ENCODE peak calls at places on chromosomes 3 and 15, in four cellular contexts. E is stomach, Q is left ventricle myocardium inferior, L is GM12878. N is an unnamed sample.

GRCh38 chr3:66480666-66481065 is 20.2 kb downstream of the LRIG1 start:
- DNase-seq in E (no peak), L (peak), Q (no peak), N (peak)

GRCh38 chr3:36697397-36698001 is 66.9 kb downstream of the DCLK3 start:
- DNase-seq in Q (no peak), E (no peak), L (no peak), N (no peak)

GRCh38 chr3:129581623-129582022 is 24.9 kb downstream of the PLXND1 start:
- DNase-seq in Q (no peak), E (no peak), L (no peak), N (no peak)

GRCh38 chr3:95348879-95349278 is 1286.0 kb downstream of the NSUN3 start:
- DNase-seq in Q (no peak), L (no peak), E (no peak), N (no peak)

GRCh38 chr3:11774296-11774877 is 72.3 kb downstream of the TAMM41 start:
- DNase-seq in L (no peak), Q (no peak), E (peak), N (no peak)

GRCh38 chr3:46812237-46812791 is 50.9 kb downstream of the MYL3 start:
- DNase-seq in Q (peak), E (peak), L (no peak), N (peak)

GRCh38 chr3:132315851-132316250 is 1.4 kb upstream of the ACP3 start:
- DNase-seq in L (no peak), E (no peak), Q (no peak), N (no peak)

GRCh38 chr3:187949093-187949820 is 204.0 kb upstream of the BCL6 start:
- DNase-seq in L (no peak), Q (no peak), E (no peak), N (no peak)

GRCh38 chr3:16828815-16829214 is 55.9 kb upstream of the PLCL2 start:
- DNase-seq in E (peak), Q (no peak), L (no peak), N (peak)

GRCh38 chr3:106428565-106428994 is 559.8 kb upstream of the CBLB start:
- DNase-seq in Q (peak), E (no peak), L (no peak), N (no peak)

GRCh38 chr3:184734903-184735630 is 23.2 kb upstream of the MAGEF1 start:
- DNase-seq in E (peak), L (no peak), Q (no peak), N (no peak)

GRCh38 chr3:116939550-116939949 is 230.0 kb downstream of the TUSC7 start:
- DNase-seq in L (no peak), E (no peak), Q (no peak), N (no peak)

GRCh38 chr3:30611613-30612421 is 5.4 kb downstream of the TGFBR2 start:
- DNase-seq in L (no peak), E (no peak), Q (no peak), N (no peak)

GRCh38 chr15:90062023-90062728 is 40.1 kb downstream of the IDH2 start:
- DNase-seq in E (peak), Q (peak), L (no peak), N (peak)

GRCh38 chr3:53324011-53324544 is 23.3 kb downstream of the DCP1A start:
- DNase-seq in E (no peak), L (no peak), Q (peak), N (no peak)

GRCh38 chr3:76500746-76501275 is 539.1 kb upstream of the ROBO2 start:
- DNase-seq in Q (no peak), L (no peak), E (no peak), N (no peak)

GRCh38 chr15:62362608-62363007 is 197.5 kb upstream of the C2CD4B start:
- DNase-seq in L (no peak), Q (no peak), E (no peak), N (no peak)

GRCh38 chr3:58556001-58556400 is 19.0 kb upstream of the ACOX2 start:
- DNase-seq in E (no peak), Q (no peak), L (no peak), N (no peak)

GRCh38 chr3:187430576-187430975 is 62.4 kb downstream of the RTP4 start:
- DNase-seq in L (no peak), E (no peak), Q (no peak), N (peak)

GRCh38 chr3:53457068-53457467 is 37.3 kb upstream of the CACNA1D start:
- DNase-seq in L (no peak), Q (no peak), E (no peak), N (no peak)

GRCh38 chr15:72184165-72184811 is 13.3 kb downstream of the GRAMD2A start:
- DNase-seq in E (peak), Q (peak), L (no peak), N (no peak)

GRCh38 chr3:15206662-15207576 is 873 bp downstream of the CAPN7 start:
- DNase-seq in Q (peak), L (no peak), E (peak), N (peak)

GRCh38 chr3:100368421-100368820 is 32.5 kb downstream of the TOMM70 start:
- DNase-seq in L (no peak), Q (no peak), E (no peak), N (no peak)

GRCh38 chr3:136171097-136171542 is 25.0 kb downstream of the MSL2 start:
- DNase-seq in Q (no peak), E (no peak), L (no peak), N (no peak)

GRCh38 chr3:173395412-173396181 is 1.9 kb upstream of the NLGN1 start:
- DNase-seq in L (no peak), E (peak), Q (peak), N (no peak)

GRCh38 chr15:70748281-70748747 is 15.0 kb downstream of the UACA start:
- DNase-seq in E (peak), Q (peak), L (no peak), N (no peak)

GRCh38 chr3:73592154-73592877 is 32.4 kb downstream of the PDZRN3 start:
- DNase-seq in L (no peak), E (no peak), Q (no peak), N (no peak)

GRCh38 chr3:171811059-171811912 is 1.0 kb upstream of the PLD1 start:
- DNase-seq in L (no peak), Q (no peak), E (no peak), N (no peak)

GRCh38 chr15:64634020-64634419 is 141.4 kb downstream of the RBPMS2 start:
- DNase-seq in L (peak), E (no peak), Q (no peak), N (peak)

GRCh38 chr15:73403171-73403570 is 34.4 kb upstream of the HCN4 start:
- DNase-seq in L (no peak), E (no peak), Q (no peak), N (no peak)

GRCh38 chr3:194255252-194256039 is 95.7 kb downstream of the CPN2 start:
- DNase-seq in Q (peak), L (peak), E (peak), N (peak)

GRCh38 chr3:107753494-107753893 is 230.7 kb downstream of the BBX start:
- DNase-seq in E (peak), L (no peak), Q (no peak), N (peak)

GRCh38 chr3:184099806-184100686 is 3.2 kb downstream of the HTR3E start:
- DNase-seq in L (no peak), E (no peak), Q (no peak), N (no peak)

GRCh38 chr3:143307613-143308183 is 188.1 kb downstream of the CHST2 start:
- DNase-seq in E (peak), Q (no peak), L (peak), N (peak)

GRCh38 chr3:157494581-157495281 is 8.5 kb downstream of the VEPH1 start:
- DNase-seq in E (no peak), Q (no peak), L (no peak), N (no peak)

GRCh38 chr3:36557021-36557707 is 176.9 kb downstream of the STAC start:
- DNase-seq in E (no peak), L (no peak), Q (no peak), N (peak)

GRCh38 chr15:31446546-31446945 is 119.9 kb downstream of the KLF13 start:
- DNase-seq in L (no peak), E (no peak), Q (no peak), N (no peak)

GRCh38 chr3:152589644-152590043 is 245.3 kb upstream of the P2RY1 start:
- DNase-seq in L (no peak), E (no peak), Q (no peak), N (no peak)
- H3K4me3 ChIP-seq in L (no peak), E (no peak), Q (no peak), N (no peak)

GRCh38 chr15:27894645-27895044 is 204.5 kb downstream of the OCA2 start:
- DNase-seq in E (no peak), Q (no peak), L (no peak), N (no peak)

GRCh38 chr15:27899583-27900295 is 199.4 kb downstream of the OCA2 start:
- DNase-seq in E (no peak), Q (no peak), L (no peak), N (no peak)

GRCh38 chr15:27903405-27903804 is 195.7 kb downstream of the OCA2 start:
- DNase-seq in E (no peak), L (no peak), Q (no peak), N (peak)

GRCh38 chr15:27902680-27903385 is 196.3 kb downstream of the OCA2 start:
- DNase-seq in L (no peak), E (no peak), Q (no peak), N (peak)

DNA sequence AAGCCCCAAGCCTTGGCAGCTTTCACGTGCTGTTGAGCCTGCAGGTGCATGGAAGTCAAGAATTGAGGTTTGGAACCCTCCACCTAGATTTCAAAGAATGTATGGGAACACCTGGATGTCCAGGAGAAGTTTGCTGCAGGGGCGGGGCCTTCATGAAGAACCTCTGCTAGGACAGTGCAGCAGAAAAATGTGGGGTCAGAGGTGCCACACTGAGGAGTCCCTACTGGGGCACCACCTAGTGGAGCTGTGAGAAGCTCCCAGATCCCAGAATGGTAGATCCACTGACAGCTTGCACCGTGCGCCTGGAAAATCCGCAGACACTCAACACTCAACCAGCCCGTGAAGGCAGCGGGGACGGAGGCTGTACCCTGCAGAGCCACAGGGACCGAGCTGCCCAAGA is 201.6 kb downstream of the OCA2 start:
- DNase-seq in Q (no peak), E (no peak), L (no peak), N (no peak)
- TF ChIP-seq CTCF in Q (no peak), E (no peak), L (no peak), N (no peak)

DNA sequence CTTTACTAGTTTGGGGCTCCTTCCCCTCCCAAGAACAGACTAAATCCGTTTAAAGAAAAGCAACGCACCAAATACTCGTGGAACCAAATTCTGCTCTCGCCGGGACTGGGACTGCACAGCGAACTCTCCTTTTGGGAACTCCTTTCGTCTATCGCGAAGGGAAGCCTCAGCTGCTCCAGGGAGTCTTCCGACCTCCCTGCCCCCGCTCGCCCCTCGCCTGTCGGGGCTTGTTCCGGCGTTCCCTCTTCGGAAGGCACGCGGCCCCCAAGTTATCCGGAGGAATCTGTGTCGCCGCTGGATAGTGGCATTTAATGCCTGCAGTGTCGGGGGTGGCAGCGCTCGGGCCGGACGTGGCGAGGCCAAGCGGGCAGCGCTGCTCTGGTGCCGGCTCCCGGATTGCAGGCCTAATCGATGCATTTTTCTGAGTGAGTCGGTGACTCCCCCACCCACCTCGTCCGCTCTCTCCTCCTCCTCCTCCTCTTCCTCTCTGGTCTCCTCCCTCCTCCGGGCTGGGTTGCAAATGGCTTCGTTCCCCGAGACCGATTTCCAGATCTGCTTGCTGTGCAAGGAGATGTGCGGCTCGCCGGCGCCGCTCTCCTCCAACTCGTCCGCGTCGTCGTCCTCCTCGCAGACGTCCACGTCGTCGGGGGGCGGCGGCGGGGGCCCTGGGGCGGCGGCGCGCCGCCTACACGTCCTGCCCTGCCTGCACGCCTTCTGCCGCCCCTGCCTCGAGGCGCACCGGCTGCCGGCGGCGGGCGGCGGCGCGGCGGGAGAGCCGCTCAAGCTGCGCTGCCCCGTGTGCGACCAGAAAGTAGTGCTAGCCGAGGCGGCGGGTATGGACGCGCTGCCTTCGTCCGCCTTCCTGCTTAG is at the start of gene TRIM71:
- DNase-seq in E (no peak), L (no peak), Q (no peak), N (no peak)
- H3K4me3 ChIP-seq in E (peak), L (peak), Q (peak), N (peak)

GRCh38 chr15:101019351-101019750 is 100.2 kb downstream of the LRRK1 start:
- DNase-seq in Q (no peak), L (no peak), E (no peak), N (no peak)

GRCh38 chr15:101022306-101022705 is 103.1 kb downstream of the LRRK1 start:
- DNase-seq in L (no peak), E (peak), Q (no peak), N (no peak)

GRCh38 chr15:101020945-101021344 is 101.8 kb downstream of the LRRK1 start:
- DNase-seq in E (peak), L (no peak), Q (no peak), N (no peak)

GRCh38 chr15:101017935-101018849 is 99.0 kb downstream of the LRRK1 start:
- DNase-seq in E (no peak), Q (no peak), L (no peak), N (no peak)

DNA sequence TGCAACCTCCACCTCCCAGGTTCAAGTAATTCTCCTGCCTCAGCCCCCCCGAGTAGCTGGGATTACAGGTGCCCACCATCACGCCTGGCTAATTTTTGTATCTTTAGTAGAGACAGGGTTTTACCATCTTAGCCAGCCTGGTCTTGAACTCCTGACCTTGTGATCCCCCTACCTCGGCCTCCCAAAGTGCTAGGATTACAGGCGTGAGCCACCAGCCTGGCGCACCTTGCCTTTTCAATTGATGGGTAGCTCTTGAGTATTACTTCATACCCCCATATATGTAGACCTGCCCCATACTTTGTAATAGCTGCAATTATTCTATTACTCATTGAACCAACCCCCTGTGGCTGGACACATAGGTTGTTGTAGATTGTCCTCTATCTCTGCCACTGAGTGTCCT is 101.3 kb downstream of the LRRK1 start:
- DNase-seq in Q (no peak), L (no peak), E (peak), N (no peak)
- TF ChIP-seq CTCF in Q (no peak), L (no peak), E (no peak), N (no peak)

GRCh38 chr15:101637549-101638318 is 14.4 kb downstream of the TM2D3 start:
- DNase-seq in L (no peak), E (no peak), Q (no peak), N (no peak)

GRCh38 chr15:101646652-101647051 is 5.5 kb downstream of the TM2D3 start:
- DNase-seq in Q (peak), L (no peak), E (no peak), N (no peak)

GRCh38 chr15:101641134-101641764 is 10.9 kb downstream of the TM2D3 start:
- DNase-seq in Q (peak), L (peak), E (peak), N (peak)

GRCh38 chr15:101641894-101642293 is 10.3 kb downstream of the TM2D3 start:
- DNase-seq in L (peak), E (no peak), Q (no peak), N (peak)

DNA sequence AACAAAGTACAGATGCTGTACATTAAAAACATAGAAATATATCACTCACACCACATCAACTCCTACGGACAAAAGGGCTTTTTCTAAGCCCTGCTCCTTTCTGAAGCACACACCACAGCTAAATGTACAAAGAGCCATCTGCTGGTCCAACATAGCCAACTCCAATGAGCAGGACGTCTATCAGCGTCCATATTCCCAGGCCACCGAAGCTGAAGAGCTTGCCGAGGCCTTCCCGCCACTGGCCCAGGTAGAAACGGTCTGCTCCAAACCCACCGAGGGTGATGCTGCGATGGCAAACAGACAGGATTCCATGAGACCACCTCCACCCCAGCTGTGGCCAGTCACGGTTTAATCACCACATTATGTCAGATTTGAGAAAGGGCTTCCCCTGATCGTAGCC is 9.8 kb downstream of the TM2D3 start:
- DNase-seq in E (no peak), Q (no peak), L (no peak), N (no peak)
- H3K4me3 ChIP-seq in E (no peak), Q (no peak), L (no peak), N (no peak)

GRCh38 chr3:126748701-126749546 is 44.9 kb downstream of the CHCHD6 start:
- DNase-seq in L (no peak), E (no peak), Q (no peak), N (no peak)

GRCh38 chr3:126745760-126746394 is 41.8 kb downstream of the CHCHD6 start:
- DNase-seq in L (no peak), Q (peak), E (peak), N (no peak)

GRCh38 chr3:126743781-126744180 is 39.7 kb downstream of the CHCHD6 start:
- DNase-seq in Q (no peak), E (no peak), L (no peak), N (no peak)

GRCh38 chr3:126747768-126748167 is 43.7 kb downstream of the CHCHD6 start:
- DNase-seq in L (no peak), E (no peak), Q (no peak), N (no peak)

DNA sequence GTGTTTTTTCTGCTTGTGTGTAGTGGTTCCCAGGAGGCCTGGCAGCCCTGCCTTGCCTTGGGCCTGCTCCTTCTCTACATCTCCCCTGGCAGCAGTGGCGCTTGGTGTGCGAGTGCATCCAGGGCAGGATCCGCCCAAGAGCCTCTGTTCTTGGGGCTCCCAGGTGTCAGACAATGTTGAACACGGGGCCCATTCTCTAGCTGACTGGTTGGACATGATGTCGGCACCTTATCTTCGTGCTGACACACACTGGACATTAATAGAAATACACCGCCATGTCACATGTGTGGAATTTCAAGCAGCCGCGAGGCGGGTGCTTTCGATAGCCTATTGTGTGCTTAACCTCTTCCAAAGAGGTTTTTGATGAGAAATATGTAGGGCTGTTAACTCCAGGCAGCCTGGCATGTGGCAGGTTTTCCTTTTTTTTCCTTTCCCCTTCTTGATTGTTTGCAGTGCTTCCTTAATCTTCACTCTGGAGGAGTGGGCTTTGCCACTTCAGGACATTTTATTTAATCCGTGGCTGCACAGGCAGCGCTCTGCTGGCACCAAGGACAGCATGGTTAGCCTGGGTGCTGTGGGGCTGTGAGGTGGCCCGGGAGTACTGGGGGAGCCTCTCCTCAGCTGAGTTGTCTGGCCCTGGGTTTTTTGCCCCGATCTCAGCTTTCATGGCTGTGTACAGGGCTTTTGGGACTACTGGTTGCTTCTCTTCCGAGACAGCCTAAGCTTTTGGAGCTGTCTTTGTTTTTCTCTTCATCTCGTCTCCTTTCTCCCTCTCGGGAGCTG is 42.5 kb downstream of the CHCHD6 start:
- DNase-seq in Q (peak), L (no peak), E (peak), N (no peak)
- TF ChIP-seq CTCF in Q (peak), L (no peak), E (no peak), N (no peak)

GRCh38 chr15:88487796-88488523 is 20.5 kb downstream of the MRPS11 start:
- DNase-seq in L (no peak), Q (no peak), E (no peak), N (no peak)

GRCh38 chr15:88482263-88482662 is 14.8 kb downstream of the MRPS11 start:
- DNase-seq in L (no peak), Q (no peak), E (no peak), N (no peak)

GRCh38 chr15:88487176-88487795 is 19.8 kb downstream of the MRPS11 start:
- DNase-seq in Q (no peak), L (no peak), E (no peak), N (no peak)

GRCh38 chr15:88480981-88481380 is 13.5 kb downstream of the MRPS11 start:
- DNase-seq in E (no peak), L (no peak), Q (no peak), N (no peak)

GRCh38 chr15:88484781-88485246 is 17.3 kb downstream of the MRPS11 start:
- DNase-seq in L (no peak), Q (no peak), E (no peak), N (no peak)
- H3K4me3 ChIP-seq in L (no peak), Q (no peak), E (no peak), N (no peak)

N was measured in GM12865.